ENCODE peak calls at places on chromosomes 4 and X, in five cellular contexts. T is K562, Y is A549, B is GM12878, X is HepG2. R is an unnamed sample.

GRCh38 chr4:116877069-116877468 is 208.3 kb downstream of the TRAM1L1 start:
- DNase-seq in T (no peak), Y (no peak), B (no peak), X (no peak), R (no peak)

GRCh38 chr4:147060171-147060931 is 114.7 kb upstream of the TTC29 start:
- DNase-seq in T (no peak), Y (no peak), B (no peak), X (no peak), R (peak; percentile 81)

GRCh38 chr4:130576218-130576617 is 1480.3 kb downstream of the C4orf33 start:
- DNase-seq in T (no peak), Y (no peak), B (no peak), X (no peak), R (no peak)

GRCh38 chr4:150960079-150960478 is 55.0 kb downstream of the LRBA start:
- DNase-seq in T (peak; percentile 26), Y (peak; percentile 56), B (no peak), X (peak; percentile 35), R (peak; percentile 37)

GRCh38 chr4:147571021-147571770 is 46.0 kb upstream of the TMEM184C start:
- DNase-seq in T (no peak), Y (no peak), B (no peak), X (no peak), R (peak; percentile 44)

GRCh38 chr4:88796545-88796944 is 98.9 kb upstream of the NAP1L5 start:
- DNase-seq in T (no peak), Y (no peak), B (no peak), X (no peak), R (no peak)

GRCh38 chr4:76238236-76238635 is 13.3 kb upstream of the FAM47E start:
- DNase-seq in T (no peak), Y (no peak), B (no peak), X (no peak), R (no peak)

GRCh38 chr4:14176613-14177012 is 549.1 kb upstream of the BOD1L1 start:
- DNase-seq in T (no peak), Y (no peak), B (no peak), X (no peak), R (peak; percentile 49)

GRCh38 chr4:125591290-125591689 is 276.5 kb downstream of the FAT4 start:
- DNase-seq in T (no peak), Y (no peak), B (no peak), X (no peak), R (no peak)

GRCh38 chr4:44668521-44668920 is 9.7 kb upstream of the GUF1 start:
- DNase-seq in T (no peak), Y (no peak), B (no peak), X (no peak), R (no peak)

GRCh38 chr4:48167538-48168263 is 33.7 kb upstream of the TXK start:
- DNase-seq in T (no peak), Y (no peak), B (no peak), X (no peak), R (peak; percentile 32)

GRCh38 chr4:48907706-48908477 is 1.3 kb upstream of the OCIAD2 start:
- DNase-seq in T (peak; percentile 9), Y (no peak), B (no peak), X (no peak), R (no peak)

GRCh38 chr4:89619230-89619962 is 217.6 kb downstream of the SNCA start:
- DNase-seq in T (no peak), Y (no peak), B (no peak), X (no peak), R (no peak)

GRCh38 chrX:20266810-20267598 is at the start of gene RPS6KA3:
- DNase-seq in T (peak; percentile 91), Y (peak; percentile 93), B (peak; percentile 44), X (peak; percentile 71), R (peak; percentile 79)
- TF ChIP-seq BHLHE40 in T (no peak), Y (no peak), B (peak; percentile 44), X (no peak), R (no peak)

GRCh38 chrX:115694028-115694427 is 133.1 kb downstream of the PLS3 start:
- DNase-seq in T (no peak), Y (no peak), B (no peak), X (no peak), R (no peak)

GRCh38 chrX:115693476-115693875 is 132.5 kb downstream of the PLS3 start:
- DNase-seq in T (no peak), Y (no peak), B (no peak), X (no peak), R (no peak)

GRCh38 chrX:115689931-115690330 is 129.0 kb downstream of the PLS3 start:
- DNase-seq in T (no peak), Y (no peak), B (no peak), X (no peak), R (peak; percentile 9)

GRCh38 chrX:115687595-115687994 is 126.6 kb downstream of the PLS3 start:
- DNase-seq in T (no peak), Y (no peak), B (no peak), X (no peak), R (no peak)

GRCh38 chrX:115690554-115691216 is 129.7 kb downstream of the PLS3 start:
- DNase-seq in T (peak; percentile 59), Y (peak; percentile 69), B (peak; percentile 23), X (peak; percentile 19), R (peak; percentile 79)
- TF ChIP-seq RAD21 in T (peak; percentile 49), Y (peak; percentile 69), B (peak; percentile 63), X (no peak), R (peak; percentile 63)

GRCh38 chr4:40322853-40323252 is 12.3 kb upstream of the CHRNA9 start:
- DNase-seq in T (no peak), Y (peak; percentile 30), B (no peak), X (no peak), R (no peak)

GRCh38 chr4:40327340-40327739 is 7.8 kb upstream of the CHRNA9 start:
- DNase-seq in T (no peak), Y (no peak), B (no peak), X (no peak), R (no peak)

GRCh38 chr4:40323866-40324265 is 11.3 kb upstream of the CHRNA9 start:
- DNase-seq in T (peak; percentile 29), Y (no peak), B (no peak), X (no peak), R (no peak)

GRCh38 chr4:40328383-40328782 is 6.8 kb upstream of the CHRNA9 start:
- DNase-seq in T (no peak), Y (no peak), B (no peak), X (no peak), R (no peak)

GRCh38 chr4:40325406-40326019 is 9.6 kb upstream of the CHRNA9 start:
- DNase-seq in T (peak; percentile 79), Y (peak; percentile 73), B (no peak), X (peak; percentile 54), R (peak; percentile 72)
- TF ChIP-seq BHLHE40 in T (no peak), Y (no peak), B (no peak), X (no peak), R (no peak)

GRCh38 chr4:102599887-102600286 is 98.7 kb downstream of the NFKB1 start:
- DNase-seq in T (no peak), Y (no peak), B (no peak), X (no peak), R (no peak)

GRCh38 chr4:102601586-102602227 is 100.5 kb downstream of the NFKB1 start:
- DNase-seq in T (no peak), Y (no peak), B (no peak), X (no peak), R (no peak)

GRCh38 chr4:102599455-102599854 is 98.3 kb downstream of the NFKB1 start:
- DNase-seq in T (no peak), Y (no peak), B (no peak), X (no peak), R (no peak)

GRCh38 chr4:102598759-102599379 is 97.7 kb downstream of the NFKB1 start:
- DNase-seq in T (no peak), Y (no peak), B (no peak), X (no peak), R (peak; percentile 55)

DNA sequence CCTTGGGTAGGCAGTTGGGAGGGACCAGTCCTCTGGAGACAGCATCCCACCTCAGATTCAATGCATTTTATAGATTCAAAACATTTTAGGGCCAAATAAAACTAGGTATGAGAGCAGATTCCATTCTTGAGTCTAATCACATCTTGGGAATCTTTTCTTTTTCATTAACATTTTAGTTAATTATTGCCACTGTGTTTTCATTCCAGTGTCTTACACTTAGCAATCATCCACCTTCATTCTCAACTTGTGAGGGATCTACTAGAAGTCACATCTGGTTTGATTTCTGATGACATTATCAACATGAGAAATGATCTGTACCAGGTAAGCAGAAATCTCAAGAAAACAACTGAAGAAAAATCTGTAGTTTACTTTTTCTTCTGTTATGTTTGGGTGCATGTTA is 99.5 kb downstream of the NFKB1 start:
- DNase-seq in T (no peak), Y (no peak), B (no peak), X (no peak), R (no peak)
- TF ChIP-seq RAD21 in T (no peak), Y (no peak), B (no peak), X (no peak), R (no peak)

GRCh38 chr4:5366009-5366386 is 314.7 kb downstream of the STK32B start:
- DNase-seq in T (no peak), Y (no peak), B (no peak), X (no peak), R (no peak)

GRCh38 chr4:5368426-5368825 is 317.1 kb downstream of the STK32B start:
- DNase-seq in T (no peak), Y (no peak), B (no peak), X (no peak), R (no peak)

GRCh38 chr4:5364406-5364805 is 313.1 kb downstream of the STK32B start:
- DNase-seq in T (no peak), Y (no peak), B (no peak), X (no peak), R (no peak)

GRCh38 chr4:5366421-5366820 is 315.1 kb downstream of the STK32B start:
- DNase-seq in T (no peak), Y (peak; percentile 93), B (no peak), X (no peak), R (peak; percentile 15)

DNA sequence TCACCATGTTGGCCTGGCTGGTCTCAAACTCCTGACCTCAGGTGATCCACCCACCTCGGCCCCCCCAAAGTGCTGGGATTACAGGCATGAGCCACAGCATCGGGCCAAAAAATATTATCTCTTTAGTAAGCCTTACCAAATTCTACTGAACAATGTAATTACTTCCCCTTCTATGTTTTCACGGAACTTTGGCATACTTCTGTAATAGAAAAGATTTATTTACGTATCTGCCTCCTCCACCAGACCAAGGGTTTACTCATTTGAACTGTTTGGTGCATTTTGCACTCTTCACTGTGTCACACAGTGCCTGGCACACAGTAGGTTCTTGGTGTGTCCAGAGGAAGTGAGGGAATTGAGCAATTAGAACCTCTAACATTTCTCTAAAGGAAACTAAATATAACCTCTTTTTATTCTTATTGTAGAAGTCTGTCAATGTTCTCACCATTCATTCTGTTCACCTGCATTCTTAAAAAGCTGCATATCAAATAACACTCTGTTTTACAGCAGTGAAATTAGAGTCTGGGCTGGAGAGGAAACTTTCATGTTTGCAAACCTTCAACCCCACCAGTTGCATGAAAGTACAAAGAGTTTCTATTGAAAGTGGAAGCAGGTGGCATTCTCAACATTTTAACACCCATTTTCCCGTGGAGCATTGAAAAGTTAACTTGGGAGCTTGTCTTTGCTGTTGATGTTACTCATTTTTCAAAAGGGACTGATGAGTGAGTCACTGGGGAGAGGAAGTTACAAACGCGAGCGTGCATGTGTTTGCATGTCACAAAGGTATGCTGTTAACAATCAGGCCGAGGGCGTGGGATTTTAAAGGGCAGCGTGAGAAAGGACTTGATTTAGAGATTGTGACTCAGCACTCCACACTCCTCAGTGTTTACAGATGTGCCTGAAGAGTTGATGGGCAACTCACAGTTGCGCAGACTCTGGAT is 314.1 kb downstream of the STK32B start:
- DNase-seq in T (no peak), Y (peak; percentile 98), B (peak; percentile 7), X (peak; percentile 27), R (peak; percentile 97)
- TF ChIP-seq BHLHE40 in T (no peak), Y (no peak), B (no peak), X (peak; percentile 60), R (peak; percentile 94)

R was measured in IMR-90.